ENCODE peak calls at places on chromosomes 16 and 17, in five cellular contexts. A, Q, O, L and Z are unnamed samples.

GRCh38 chr16:29972500-29972899 is 1.2 kb upstream of the TAOK2 start:
- DNase-seq in A (no peak), Q (no peak), O (no peak), L (no peak), Z (no peak)

GRCh38 chr17:48409607-48410006 is 20.4 kb downstream of the SKAP1 start:
- DNase-seq in A (no peak), Q (no peak), O (no peak), L (no peak), Z (no peak)

GRCh38 chr17:71115669-71115972 is 946.3 kb downstream of the KCNJ2 start:
- DNase-seq in A (no peak), Q (no peak), O (no peak), L (no peak), Z (no peak)

GRCh38 chr16:64910351-64910750 is 211.5 kb downstream of the CDH11 start:
- DNase-seq in A (peak), Q (no peak), O (no peak), L (no peak), Z (peak)

GRCh38 chr16:57729182-57729484 is 6.4 kb upstream of the KATNB1 start:
- DNase-seq in A (no peak), Q (no peak), O (no peak), L (no peak), Z (no peak)

GRCh38 chr17:2089021-2089422 is 34.1 kb downstream of the HIC1 start:
- DNase-seq in A (no peak), Q (no peak), O (no peak), L (no peak), Z (no peak)

GRCh38 chr17:42019509-42020404 is at the start of gene NKIRAS2:
- DNase-seq in A (peak), Q (peak), O (peak), L (peak), Z (peak)

GRCh38 chr17:14750866-14751265 is 450.0 kb downstream of the HS3ST3B1 start:
- DNase-seq in A (no peak), Q (no peak), O (no peak), L (no peak), Z (no peak)

GRCh38 chr16:77070683-77071082 is 120.3 kb upstream of the MON1B start:
- DNase-seq in A (no peak), Q (no peak), O (no peak), L (no peak), Z (no peak)

GRCh38 chr16:66728117-66728787 is 23.2 kb downstream of the DYNC1LI2 start:
- DNase-seq in A (peak), Q (no peak), O (no peak), L (no peak), Z (peak)

GRCh38 chr16:14101415-14101814 is 30.3 kb downstream of the MRTFB start:
- DNase-seq in A (no peak), Q (no peak), O (no peak), L (no peak), Z (no peak)

GRCh38 chr16:57255686-57256415 is 10.8 kb downstream of the ARL2BP start:
- DNase-seq in A (no peak), Q (no peak), O (no peak), L (no peak), Z (no peak)

GRCh38 chr16:3482659-3483241 is 12.5 kb downstream of the C16orf90 start:
- DNase-seq in A (no peak), Q (no peak), O (no peak), L (no peak), Z (no peak)

GRCh38 chr16:9042943-9043680 is 48.3 kb upstream of the HAPSTR1 start:
- DNase-seq in A (no peak), Q (no peak), O (no peak), L (no peak), Z (no peak)

GRCh38 chr17:47834756-47835155 is 3.3 kb downstream of the LRRC46 start:
- DNase-seq in A (no peak), Q (no peak), O (no peak), L (no peak), Z (no peak)

GRCh38 chr16:50083996-50084395 is 18.2 kb downstream of the HEATR3 start:
- DNase-seq in A (no peak), Q (no peak), O (no peak), L (no peak), Z (no peak)